ENCODE peak calls at places on chromosomes 2 and 18, in seven cellular contexts. Z is central memory CD4-positive, alpha-beta T cell; J is Daoy; P is ACHN; N is mucosa of gallbladder; V is NCI-H748 treated with DMSO at 0.1 percent for 48 hours; K is Kasumi-1. C is an unnamed sample.

GRCh38 chr18:55404136-55404810 is 183.7 kb downstream of the TCF4 start:
- DNase-seq in Z (no peak), J (no peak), P (no peak), N (no peak), V (no peak), K (no peak), C (no peak)

GRCh38 chr18:10142496-10143160 is 228.8 kb downstream of the VAPA start:
- DNase-seq in Z (no peak), J (peak), P (peak), N (no peak), V (no peak), K (no peak), C (no peak)

GRCh38 chr2:136214801-136215200 is 96.9 kb upstream of the CXCR4 start:
- DNase-seq in Z (no peak), J (no peak), P (no peak), N (no peak), V (no peak), K (no peak), C (no peak)

GRCh38 chr2:201130524-201131186 is 14.7 kb downstream of the CFLAR start:
- DNase-seq in Z (peak), J (peak), P (no peak), N (no peak), V (no peak), K (peak), C (no peak)

GRCh38 chr18:65516209-65516608 is 234.6 kb upstream of the CDH7 start:
- DNase-seq in Z (no peak), J (no peak), P (no peak), N (no peak), V (no peak), K (no peak), C (no peak)

GRCh38 chr2:219739061-219739460 is 111.6 kb downstream of the SLC4A3 start:
- DNase-seq in Z (no peak), J (no peak), P (no peak), N (no peak), V (no peak), K (no peak), C (no peak)

GRCh38 chr2:65630643-65631042 is 198.2 kb upstream of the SPRED2 start:
- DNase-seq in Z (no peak), J (no peak), P (no peak), N (peak), V (no peak), K (peak), C (no peak)

GRCh38 chr2:233061591-233062446 is 1.7 kb downstream of the INPP5D start:
- DNase-seq in Z (no peak), J (no peak), P (no peak), N (peak), V (no peak), K (no peak), C (peak)

GRCh38 chr2:38496927-38497669 is 105.6 kb downstream of the HNRNPLL start:
- DNase-seq in Z (no peak), J (no peak), P (no peak), N (no peak), V (no peak), K (no peak), C (no peak)

GRCh38 chr18:76487782-76488181 is 7.3 kb downstream of the ZNF516 start:
- DNase-seq in Z (no peak), J (no peak), P (no peak), N (no peak), V (no peak), K (peak), C (no peak)

GRCh38 chr2:113160962-113161361 is 12.8 kb upstream of the PSD4 start:
- DNase-seq in Z (no peak), J (no peak), P (no peak), N (no peak), V (no peak), K (no peak), C (no peak)

GRCh38 chr18:48441405-48441881 is 32.3 kb upstream of the ZBTB7C start:
- DNase-seq in Z (no peak), J (peak), P (no peak), N (no peak), V (no peak), K (no peak), C (no peak)

GRCh38 chr2:168272225-168272624 is 24.8 kb upstream of the STK39 start:
- DNase-seq in Z (no peak), J (no peak), P (no peak), N (no peak), V (peak), K (no peak), C (no peak)

GRCh38 chr2:47069628-47070154 is 85.4 kb downstream of the STPG4 start:
- DNase-seq in Z (no peak), J (peak), P (peak), N (peak), V (no peak), K (no peak), C (peak)

GRCh38 chr2:216683846-216684245 is 11.5 kb downstream of the IGFBP5 start:
- DNase-seq in Z (no peak), J (no peak), P (no peak), N (peak), V (no peak), K (peak), C (no peak)

GRCh38 chr2:150312271-150312670 is 175.2 kb downstream of the RND3 start:
- DNase-seq in Z (no peak), J (no peak), P (no peak), N (no peak), V (no peak), K (no peak), C (no peak)

GRCh38 chr2:239163306-239164070 is 237.3 kb downstream of the HDAC4 start:
- DNase-seq in Z (no peak), J (no peak), P (no peak), N (no peak), V (no peak), K (no peak), C (no peak)

GRCh38 chr18:58135170-58135569 is 91.1 kb downstream of the NEDD4L start:
- DNase-seq in Z (peak), J (peak), P (peak), N (no peak), V (no peak), K (no peak), C (no peak)

GRCh38 chr2:69628325-69629038 is 15.1 kb downstream of the AAK1 start:
- DNase-seq in Z (no peak), J (no peak), P (no peak), N (no peak), V (no peak), K (peak), C (no peak)

C was measured in stomach.